ENCODE peak calls at places on chromosome 1, in five cellular contexts. One of them, this sample, is unnamed.
A peak's percentile ranks its signal among the peaks of the same experiment; 100 is the strongest.

GRCh38 chr1:10860682-10861081 is 64.2 kb upstream of the CASZ1 start:
- DNase-seq in omental fat pad: no peak
- DNase-seq in memory B cell: no peak
- DNase-seq in non-pigmented ciliary epithelial cell: no peak
- DNase-seq in endothelial cell: no peak
- DNase-seq in this sample: no peak

GRCh38 chr1:14872762-14873161 is 274.3 kb downstream of the KAZN start:
- DNase-seq in omental fat pad: no peak
- DNase-seq in memory B cell: no peak
- DNase-seq in non-pigmented ciliary epithelial cell: no peak
- DNase-seq in endothelial cell: no peak
- DNase-seq in this sample: no peak

GRCh38 chr1:5847013-5847654 is 145.1 kb downstream of the NPHP4 start:
- DNase-seq in omental fat pad: no peak
- DNase-seq in memory B cell: no peak
- DNase-seq in non-pigmented ciliary epithelial cell: no peak
- DNase-seq in endothelial cell: peak; percentile 70
- DNase-seq in this sample: no peak

GRCh38 chr1:44033756-44034155 is 2.5 kb upstream of the SLC6A9 start:
- DNase-seq in omental fat pad: no peak
- DNase-seq in memory B cell: no peak
- DNase-seq in non-pigmented ciliary epithelial cell: no peak
- DNase-seq in endothelial cell: no peak
- DNase-seq in this sample: no peak

GRCh38 chr1:221706862-221707582 is 34.9 kb downstream of the DUSP10 start:
- DNase-seq in omental fat pad: no peak
- DNase-seq in memory B cell: no peak
- DNase-seq in non-pigmented ciliary epithelial cell: no peak
- DNase-seq in endothelial cell: no peak
- DNase-seq in this sample: no peak

GRCh38 chr1:20290624-20291597 is at the start of gene VWA5B1:
- DNase-seq in omental fat pad: no peak
- DNase-seq in memory B cell: no peak
- DNase-seq in non-pigmented ciliary epithelial cell: no peak
- DNase-seq in endothelial cell: peak; percentile 62
- DNase-seq in this sample: peak; percentile 75

GRCh38 chr1:220876511-220877347 is 2.5 kb upstream of the HLX start:
- DNase-seq in omental fat pad: no peak
- DNase-seq in memory B cell: no peak
- DNase-seq in non-pigmented ciliary epithelial cell: no peak
- DNase-seq in endothelial cell: peak; percentile 65
- DNase-seq in this sample: no peak

GRCh38 chr1:24987875-24988559 is 57.9 kb upstream of the RUNX3 start:
- DNase-seq in omental fat pad: no peak
- DNase-seq in memory B cell: no peak
- DNase-seq in non-pigmented ciliary epithelial cell: no peak
- DNase-seq in endothelial cell: no peak
- DNase-seq in this sample: no peak

GRCh38 chr1:159144571-159144970 is 26.8 kb upstream of the CADM3 start:
- DNase-seq in omental fat pad: no peak
- DNase-seq in memory B cell: no peak
- DNase-seq in non-pigmented ciliary epithelial cell: no peak
- DNase-seq in endothelial cell: no peak
- DNase-seq in this sample: no peak

GRCh38 chr1:23122023-23122738 is 46.5 kb downstream of the LUZP1 start:
- DNase-seq in omental fat pad: no peak
- DNase-seq in memory B cell: no peak
- DNase-seq in non-pigmented ciliary epithelial cell: no peak
- DNase-seq in endothelial cell: no peak
- DNase-seq in this sample: peak; percentile 44

GRCh38 chr1:201309420-201309819 is 26.1 kb downstream of the PKP1 start:
- DNase-seq in omental fat pad: no peak
- DNase-seq in memory B cell: no peak
- DNase-seq in non-pigmented ciliary epithelial cell: no peak
- DNase-seq in endothelial cell: peak; percentile 59
- DNase-seq in this sample: peak; percentile 93

GRCh38 chr1:32623775-32624174 is 26.6 kb downstream of the ZBTB8OS start:
- DNase-seq in omental fat pad: no peak
- DNase-seq in memory B cell: no peak
- DNase-seq in non-pigmented ciliary epithelial cell: no peak
- DNase-seq in endothelial cell: no peak
- DNase-seq in this sample: no peak

GRCh38 chr1:225573216-225573615 is 79.7 kb downstream of the ENAH start:
- DNase-seq in omental fat pad: no peak
- DNase-seq in memory B cell: no peak
- DNase-seq in non-pigmented ciliary epithelial cell: no peak
- DNase-seq in endothelial cell: no peak
- DNase-seq in this sample: no peak

GRCh38 chr1:201941420-201942128 is 4.8 kb downstream of the LMOD1 start:
- DNase-seq in omental fat pad: no peak
- DNase-seq in memory B cell: no peak
- DNase-seq in non-pigmented ciliary epithelial cell: no peak
- DNase-seq in endothelial cell: peak; percentile 42
- DNase-seq in this sample: peak; percentile 100

GRCh38 chr1:20483833-20484525 is 2.0 kb downstream of the CAMK2N1 start:
- DNase-seq in omental fat pad: no peak
- DNase-seq in memory B cell: peak; percentile 25
- DNase-seq in non-pigmented ciliary epithelial cell: no peak
- DNase-seq in endothelial cell: peak; percentile 24
- DNase-seq in this sample: peak; percentile 15

GRCh38 chr1:94589728-94590127 is 48.2 kb upstream of the F3 start:
- DNase-seq in omental fat pad: no peak
- DNase-seq in memory B cell: no peak
- DNase-seq in non-pigmented ciliary epithelial cell: no peak
- DNase-seq in endothelial cell: no peak
- DNase-seq in this sample: no peak

GRCh38 chr1:41399148-41399795 is 38.0 kb downstream of the FOXO6 start:
- DNase-seq in omental fat pad: no peak
- DNase-seq in memory B cell: no peak
- DNase-seq in non-pigmented ciliary epithelial cell: no peak
- DNase-seq in endothelial cell: no peak
- DNase-seq in this sample: no peak

GRCh38 chr1:46673749-46674182 is 2.1 kb downstream of the TEX38 start:
- DNase-seq in omental fat pad: no peak
- DNase-seq in memory B cell: no peak
- DNase-seq in non-pigmented ciliary epithelial cell: no peak
- DNase-seq in endothelial cell: no peak
- DNase-seq in this sample: no peak

GRCh38 chr1:63320024-63320799 is 2.2 kb upstream of the FOXD3 start:
- DNase-seq in omental fat pad: no peak
- DNase-seq in memory B cell: no peak
- DNase-seq in non-pigmented ciliary epithelial cell: no peak
- DNase-seq in endothelial cell: peak; percentile 20
- DNase-seq in this sample: no peak

GRCh38 chr1:6246497-6247295 is 2.7 kb downstream of the HES3 start:
- DNase-seq in omental fat pad: peak; percentile 56
- DNase-seq in memory B cell: peak; percentile 79
- DNase-seq in non-pigmented ciliary epithelial cell: no peak
- DNase-seq in endothelial cell: peak; percentile 90
- DNase-seq in this sample: peak; percentile 95

GRCh38 chr1:33041026-33041425 is 4.3 kb upstream of the AK2 start:
- DNase-seq in omental fat pad: no peak
- DNase-seq in memory B cell: no peak
- DNase-seq in non-pigmented ciliary epithelial cell: no peak
- DNase-seq in endothelial cell: no peak
- DNase-seq in this sample: no peak

GRCh38 chr1:42017730-42018129 is 99.0 kb upstream of the HIVEP3 start:
- DNase-seq in omental fat pad: no peak
- DNase-seq in memory B cell: no peak
- DNase-seq in non-pigmented ciliary epithelial cell: no peak
- DNase-seq in endothelial cell: no peak
- DNase-seq in this sample: no peak